ENCODE peak calls at places on chromosomes 12 and 14, in five cellular contexts. R is NCI-H510A; V is mammary epithelial cell; D is activated T-cell treated with anti-CD3 and anti-CD28 coated beads, Interleukin-2, amount 50 U/mL, for 72 hours; W is effector memory CD4-positive, alpha-beta T cell. Y is an unnamed sample.

GRCh38 chr14:55220230-55220629 is 28.8 kb upstream of the DLGAP5 start:
- DNase-seq in R (no peak), V (peak; percentile 23), D (no peak), W (no peak), Y (peak; percentile 36)

GRCh38 chr14:81682134-81682533 is 148.5 kb upstream of the SEL1L start:
- DNase-seq in R (no peak), V (no peak), D (no peak), W (no peak), Y (no peak)

GRCh38 chr14:99779751-99780150 is 13.5 kb upstream of the EML1 start:
- DNase-seq in R (no peak), V (peak; percentile 63), D (no peak), W (no peak), Y (peak; percentile 68)

GRCh38 chr12:30707628-30708342 is 12.1 kb upstream of the IPO8 start:
- DNase-seq in R (no peak), V (no peak), D (no peak), W (no peak), Y (no peak)

GRCh38 chr14:105980224-105980623 is 453.8 kb downstream of the TMEM121 start:
- DNase-seq in R (no peak), V (no peak), D (no peak), W (no peak), Y (no peak)

GRCh38 chr14:23326491-23327332 is 5.5 kb downstream of the PABPN1 start:
- DNase-seq in R (no peak), V (no peak), D (no peak), W (no peak), Y (no peak)

GRCh38 chr12:106157802-106158201 is 19.0 kb upstream of the NUAK1 start:
- DNase-seq in R (no peak), V (no peak), D (no peak), W (no peak), Y (no peak)

GRCh38 chr12:7716391-7716790 is 5.2 kb downstream of the DPPA3 start:
- DNase-seq in R (no peak), V (peak; percentile 4), D (no peak), W (no peak), Y (peak; percentile 2)

GRCh38 chr12:5830121-5830520 is 114.9 kb downstream of the ANO2 start:
- DNase-seq in R (no peak), V (no peak), D (no peak), W (no peak), Y (no peak)

GRCh38 chr14:25537846-25538455 is 488.0 kb upstream of the STXBP6 start:
- DNase-seq in R (no peak), V (no peak), D (peak; percentile 11), W (no peak), Y (peak; percentile 31)

GRCh38 chr12:105444809-105445102 is 114.3 kb downstream of the C12orf75 start:
- DNase-seq in R (no peak), V (peak; percentile 69), D (no peak), W (no peak), Y (peak; percentile 65)

GRCh38 chr12:121538699-121539061 is 42.1 kb downstream of the KDM2B start:
- DNase-seq in R (peak; percentile 33), V (no peak), D (no peak), W (no peak), Y (peak; percentile 33)

GRCh38 chr14:31263485-31264133 is 56.0 kb upstream of the HECTD1 start:
- DNase-seq in R (no peak), V (peak; percentile 98), D (no peak), W (no peak), Y (peak; percentile 99)

GRCh38 chr12:32877670-32878459 is 18.7 kb downstream of the PKP2 start:
- DNase-seq in R (no peak), V (no peak), D (no peak), W (no peak), Y (no peak)

GRCh38 chr14:58977366-58977765 is 211.1 kb upstream of the DAAM1 start:
- DNase-seq in R (no peak), V (no peak), D (no peak), W (no peak), Y (peak; percentile 11)

GRCh38 chr14:22393796-22394195 is 195.2 kb downstream of the DAD1 start:
- DNase-seq in R (no peak), V (no peak), D (no peak), W (no peak), Y (no peak)

GRCh38 chr12:65420941-65421340 is 142.5 kb downstream of the MSRB3 start:
- DNase-seq in R (no peak), V (no peak), D (no peak), W (no peak), Y (no peak)

GRCh38 chr14:31678421-31679249 is 117.4 kb downstream of the NUBPL start:
- DNase-seq in R (no peak), V (no peak), D (no peak), W (no peak), Y (no peak)

GRCh38 chr12:109927622-109928021 is 27.5 kb downstream of the TCHP start:
- DNase-seq in R (no peak), V (no peak), D (peak; percentile 41), W (no peak), Y (peak; percentile 60)

GRCh38 chr12:94536040-94536965 is 76.6 kb upstream of the CEP83 start:
- DNase-seq in R (no peak), V (no peak), D (no peak), W (no peak), Y (no peak)

GRCh38 chr14:96145116-96145864 is 59.3 kb upstream of the BDKRB2 start:
- DNase-seq in R (no peak), V (no peak), D (no peak), W (no peak), Y (no peak)

GRCh38 chr12:82058197-82058596 is 299.0 kb upstream of the PPFIA2 start:
- DNase-seq in R (no peak), V (no peak), D (no peak), W (no peak), Y (peak; percentile 35)

GRCh38 chr14:68701001-68701741 is 91.7 kb downstream of the ZFP36L1 start:
- DNase-seq in R (no peak), V (no peak), D (no peak), W (no peak), Y (no peak)

GRCh38 chr14:61581955-61582615 is 113.2 kb upstream of the HIF1A start:
- DNase-seq in R (no peak), V (no peak), D (no peak), W (no peak), Y (no peak)

GRCh38 chr12:51246254-51246853 is 7.7 kb downstream of the DAZAP2 start:
- DNase-seq in R (no peak), V (no peak), D (peak; percentile 36), W (no peak), Y (no peak)

GRCh38 chr14:36503771-36504741 is 16.0 kb downstream of the NKX2-1 start:
- DNase-seq in R (no peak), V (no peak), D (no peak), W (no peak), Y (no peak)

Y was measured in epithelial cell of esophagus.